ENCODE peak calls at places on chromosomes 1 and 21, in nine cellular contexts. One of them, this sample, is unnamed.

GRCh38 chr1:208324005-208324404 is 79.8 kb upstream of the PLXNA2 start:
- DNase-seq in tibial nerve: no peak
- DNase-seq in neural crest cell: no peak
- DNase-seq in endothelial cell: no peak
- DNase-seq in stimulated activated CD4-positive, alpha-beta T cell treated with anti-CD3 and anti-CD28 coated beads, TNF-alpha, amount 100 ng/mL, for 1 hour: no peak
- DNase-seq in T-helper 1 cell: no peak
- DNase-seq in brain microvascular endothelial cell: no peak
- DNase-seq in COR-L47: no peak
- DNase-seq in caudate nucleus: no peak
- DNase-seq in this sample: no peak

GRCh38 chr1:154863702-154864174 is 6.3 kb downstream of the KCNN3 start:
- DNase-seq in tibial nerve: no peak
- DNase-seq in neural crest cell: peak
- DNase-seq in endothelial cell: peak
- DNase-seq in stimulated activated CD4-positive, alpha-beta T cell treated with anti-CD3 and anti-CD28 coated beads, TNF-alpha, amount 100 ng/mL, for 1 hour: no peak
- DNase-seq in T-helper 1 cell: no peak
- DNase-seq in brain microvascular endothelial cell: peak
- DNase-seq in COR-L47: no peak
- DNase-seq in caudate nucleus: no peak
- DNase-seq in this sample: peak

GRCh38 chr1:78649628-78650027 is at the start of gene IFI44:
- DNase-seq in tibial nerve: peak
- DNase-seq in neural crest cell: no peak
- DNase-seq in endothelial cell: no peak
- DNase-seq in stimulated activated CD4-positive, alpha-beta T cell treated with anti-CD3 and anti-CD28 coated beads, TNF-alpha, amount 100 ng/mL, for 1 hour: peak
- DNase-seq in T-helper 1 cell: peak
- DNase-seq in brain microvascular endothelial cell: peak
- DNase-seq in COR-L47: peak
- DNase-seq in caudate nucleus: peak
- DNase-seq in this sample: no peak

GRCh38 chr1:65605621-65606020 is 185.2 kb downstream of the LEPR start:
- DNase-seq in tibial nerve: no peak
- DNase-seq in neural crest cell: no peak
- DNase-seq in endothelial cell: no peak
- DNase-seq in stimulated activated CD4-positive, alpha-beta T cell treated with anti-CD3 and anti-CD28 coated beads, TNF-alpha, amount 100 ng/mL, for 1 hour: no peak
- DNase-seq in T-helper 1 cell: no peak
- DNase-seq in brain microvascular endothelial cell: no peak
- DNase-seq in COR-L47: no peak
- DNase-seq in caudate nucleus: no peak
- DNase-seq in this sample: no peak

GRCh38 chr1:79117376-79117775 is 110.8 kb upstream of the ADGRL4 start:
- DNase-seq in tibial nerve: no peak
- DNase-seq in neural crest cell: no peak
- DNase-seq in endothelial cell: no peak
- DNase-seq in stimulated activated CD4-positive, alpha-beta T cell treated with anti-CD3 and anti-CD28 coated beads, TNF-alpha, amount 100 ng/mL, for 1 hour: no peak
- DNase-seq in T-helper 1 cell: no peak
- DNase-seq in brain microvascular endothelial cell: no peak
- DNase-seq in COR-L47: no peak
- DNase-seq in caudate nucleus: no peak
- DNase-seq in this sample: no peak

GRCh38 chr1:91099746-91100621 is 78.1 kb upstream of the ZNF644 start:
- DNase-seq in tibial nerve: no peak
- DNase-seq in neural crest cell: no peak
- DNase-seq in endothelial cell: no peak
- DNase-seq in stimulated activated CD4-positive, alpha-beta T cell treated with anti-CD3 and anti-CD28 coated beads, TNF-alpha, amount 100 ng/mL, for 1 hour: no peak
- DNase-seq in T-helper 1 cell: no peak
- DNase-seq in brain microvascular endothelial cell: no peak
- DNase-seq in COR-L47: no peak
- DNase-seq in caudate nucleus: no peak
- DNase-seq in this sample: no peak

GRCh38 chr21:17441370-17441769 is 71.5 kb upstream of the CXADR start:
- DNase-seq in tibial nerve: peak
- DNase-seq in neural crest cell: no peak
- DNase-seq in endothelial cell: no peak
- DNase-seq in stimulated activated CD4-positive, alpha-beta T cell treated with anti-CD3 and anti-CD28 coated beads, TNF-alpha, amount 100 ng/mL, for 1 hour: no peak
- DNase-seq in T-helper 1 cell: no peak
- DNase-seq in brain microvascular endothelial cell: no peak
- DNase-seq in COR-L47: peak
- DNase-seq in caudate nucleus: no peak
- DNase-seq in this sample: no peak

GRCh38 chr1:11620405-11620804 is 33.8 kb downstream of the FBXO2 start:
- DNase-seq in tibial nerve: no peak
- DNase-seq in neural crest cell: no peak
- DNase-seq in endothelial cell: no peak
- DNase-seq in stimulated activated CD4-positive, alpha-beta T cell treated with anti-CD3 and anti-CD28 coated beads, TNF-alpha, amount 100 ng/mL, for 1 hour: no peak
- DNase-seq in T-helper 1 cell: no peak
- DNase-seq in brain microvascular endothelial cell: no peak
- DNase-seq in COR-L47: no peak
- DNase-seq in caudate nucleus: no peak
- DNase-seq in this sample: no peak

GRCh38 chr1:38804062-38804886 is 55.3 kb downstream of the RRAGC start:
- DNase-seq in tibial nerve: no peak
- DNase-seq in neural crest cell: peak
- DNase-seq in endothelial cell: peak
- DNase-seq in stimulated activated CD4-positive, alpha-beta T cell treated with anti-CD3 and anti-CD28 coated beads, TNF-alpha, amount 100 ng/mL, for 1 hour: no peak
- DNase-seq in T-helper 1 cell: no peak
- DNase-seq in brain microvascular endothelial cell: no peak
- DNase-seq in COR-L47: no peak
- DNase-seq in caudate nucleus: no peak
- DNase-seq in this sample: no peak

GRCh38 chr1:182616130-182617074 is 12.2 kb upstream of the RGS16 start:
- DNase-seq in tibial nerve: peak
- DNase-seq in neural crest cell: no peak
- DNase-seq in endothelial cell: no peak
- DNase-seq in stimulated activated CD4-positive, alpha-beta T cell treated with anti-CD3 and anti-CD28 coated beads, TNF-alpha, amount 100 ng/mL, for 1 hour: peak
- DNase-seq in T-helper 1 cell: peak
- DNase-seq in brain microvascular endothelial cell: peak
- DNase-seq in COR-L47: peak
- DNase-seq in caudate nucleus: peak
- DNase-seq in this sample: peak

GRCh38 chr1:155171836-155172731 is 1.0 kb downstream of the KRTCAP2 start:
- DNase-seq in tibial nerve: no peak
- DNase-seq in neural crest cell: no peak
- DNase-seq in endothelial cell: no peak
- DNase-seq in stimulated activated CD4-positive, alpha-beta T cell treated with anti-CD3 and anti-CD28 coated beads, TNF-alpha, amount 100 ng/mL, for 1 hour: no peak
- DNase-seq in T-helper 1 cell: no peak
- DNase-seq in brain microvascular endothelial cell: no peak
- DNase-seq in COR-L47: no peak
- DNase-seq in caudate nucleus: no peak
- DNase-seq in this sample: no peak

GRCh38 chr1:246221390-246222240 is 285.5 kb downstream of the SMYD3 start:
- DNase-seq in tibial nerve: no peak
- DNase-seq in neural crest cell: no peak
- DNase-seq in endothelial cell: no peak
- DNase-seq in stimulated activated CD4-positive, alpha-beta T cell treated with anti-CD3 and anti-CD28 coated beads, TNF-alpha, amount 100 ng/mL, for 1 hour: no peak
- DNase-seq in T-helper 1 cell: no peak
- DNase-seq in brain microvascular endothelial cell: no peak
- DNase-seq in COR-L47: no peak
- DNase-seq in caudate nucleus: no peak
- DNase-seq in this sample: no peak

GRCh38 chr1:25001125-25001915 is 71.2 kb upstream of the RUNX3 start:
- DNase-seq in tibial nerve: no peak
- DNase-seq in neural crest cell: no peak
- DNase-seq in endothelial cell: no peak
- DNase-seq in stimulated activated CD4-positive, alpha-beta T cell treated with anti-CD3 and anti-CD28 coated beads, TNF-alpha, amount 100 ng/mL, for 1 hour: no peak
- DNase-seq in T-helper 1 cell: no peak
- DNase-seq in brain microvascular endothelial cell: no peak
- DNase-seq in COR-L47: no peak
- DNase-seq in caudate nucleus: no peak
- DNase-seq in this sample: no peak

GRCh38 chr1:112707217-112708001 is 482 bp upstream of the RHOC start:
- DNase-seq in tibial nerve: peak
- DNase-seq in neural crest cell: peak
- DNase-seq in endothelial cell: peak
- DNase-seq in stimulated activated CD4-positive, alpha-beta T cell treated with anti-CD3 and anti-CD28 coated beads, TNF-alpha, amount 100 ng/mL, for 1 hour: no peak
- DNase-seq in T-helper 1 cell: peak
- DNase-seq in brain microvascular endothelial cell: peak
- DNase-seq in COR-L47: peak
- DNase-seq in caudate nucleus: peak
- DNase-seq in this sample: peak

GRCh38 chr1:78370779-78371482 is 119.8 kb upstream of the PTGFR start:
- DNase-seq in tibial nerve: no peak
- DNase-seq in neural crest cell: no peak
- DNase-seq in endothelial cell: no peak
- DNase-seq in stimulated activated CD4-positive, alpha-beta T cell treated with anti-CD3 and anti-CD28 coated beads, TNF-alpha, amount 100 ng/mL, for 1 hour: no peak
- DNase-seq in T-helper 1 cell: no peak
- DNase-seq in brain microvascular endothelial cell: peak
- DNase-seq in COR-L47: no peak
- DNase-seq in caudate nucleus: no peak
- DNase-seq in this sample: no peak

GRCh38 chr21:14826630-14827029 is 238.2 kb downstream of the NRIP1 start:
- DNase-seq in tibial nerve: no peak
- DNase-seq in neural crest cell: no peak
- DNase-seq in endothelial cell: no peak
- DNase-seq in stimulated activated CD4-positive, alpha-beta T cell treated with anti-CD3 and anti-CD28 coated beads, TNF-alpha, amount 100 ng/mL, for 1 hour: no peak
- DNase-seq in T-helper 1 cell: no peak
- DNase-seq in brain microvascular endothelial cell: no peak
- DNase-seq in COR-L47: no peak
- DNase-seq in caudate nucleus: no peak
- DNase-seq in this sample: no peak

GRCh38 chr1:5010656-5011055 is 356.2 kb downstream of the AJAP1 start:
- DNase-seq in tibial nerve: no peak
- DNase-seq in neural crest cell: no peak
- DNase-seq in endothelial cell: no peak
- DNase-seq in stimulated activated CD4-positive, alpha-beta T cell treated with anti-CD3 and anti-CD28 coated beads, TNF-alpha, amount 100 ng/mL, for 1 hour: no peak
- DNase-seq in T-helper 1 cell: no peak
- DNase-seq in brain microvascular endothelial cell: no peak
- DNase-seq in COR-L47: no peak
- DNase-seq in caudate nucleus: no peak
- DNase-seq in this sample: no peak